ENCODE peak calls at places on chromosomes 16 and 17, in nine cellular contexts. E is endothelial cell of umbilical vein, A is uterus, V is Peyer's patch, I is HCT116, J is stomach, Z is tibial nerve, Y is IMR-90, B is testis. K is an unnamed sample.
A peak's percentile ranks its signal among the peaks of the same experiment; 100 is the strongest.

GRCh38 chr16:10896165-10896564 is 19.2 kb downstream of the CIITA start:
- DNase-seq in J (no peak), E (no peak), B (no peak), I (no peak), Y (no peak), A (no peak), Z (no peak), V (no peak), K (no peak)

GRCh38 chr16:12229759-12230594 is 253.4 kb downstream of the SNX29 start:
- DNase-seq in Z (no peak), V (no peak), J (no peak), A (no peak), E (no peak), Y (peak; percentile 71), I (no peak), B (no peak), K (no peak)

GRCh38 chr16:49528564-49529150 is 155.1 kb downstream of the C16orf78 start:
- DNase-seq in E (no peak), J (no peak), Z (no peak), Y (no peak), B (no peak), A (no peak), V (no peak), I (no peak), K (no peak)

GRCh38 chr17:79844869-79845600 is 5.8 kb upstream of the CBX4 start:
- DNase-seq in Z (no peak), I (no peak), J (peak; percentile 60), E (no peak), B (no peak), Y (no peak), V (peak; percentile 71), A (peak; percentile 48), K (peak; percentile 68)

GRCh38 chr16:50425044-50425443 is 56.3 kb upstream of the BRD7 start:
- DNase-seq in E (no peak), Y (no peak), V (no peak), J (no peak), A (no peak), I (no peak), Z (no peak), B (no peak), K (no peak)

GRCh38 chr17:64466019-64466735 is 17.3 kb downstream of the MILR1 start:
- DNase-seq in I (no peak), A (no peak), J (no peak), V (no peak), E (no peak), Z (no peak), Y (no peak), B (no peak), K (no peak)

GRCh38 chr17:50218771-50219315 is 17.4 kb upstream of the COL1A1 start:
- DNase-seq in I (peak; percentile 49), A (no peak), Z (no peak), J (no peak), Y (peak; percentile 96), V (peak; percentile 27), E (no peak), B (no peak), K (no peak)

GRCh38 chr17:31216053-31216751 is 80.8 kb downstream of the OMG start:
- DNase-seq in E (peak; percentile 68), V (no peak), Y (peak; percentile 92), Z (no peak), B (no peak), I (peak; percentile 19), A (no peak), J (no peak), K (no peak)

GRCh38 chr16:1575578-1575977 is 36.3 kb downstream of the IFT140 start:
- DNase-seq in A (no peak), J (no peak), B (no peak), E (no peak), Y (no peak), V (no peak), I (no peak), Z (no peak), K (no peak)

GRCh38 chr17:64024215-64024654 is 3.8 kb upstream of the ICAM2 start:
- DNase-seq in B (peak; percentile 9), J (no peak), A (no peak), V (peak; percentile 45), E (peak; percentile 87), Y (no peak), I (no peak), Z (no peak), K (no peak)

GRCh38 chr16:67530013-67530939 is 1.6 kb downstream of the RIPOR1 start:
- DNase-seq in I (no peak), A (peak; percentile 81), Z (peak; percentile 44), J (peak; percentile 65), V (peak; percentile 87), B (peak; percentile 87), Y (peak; percentile 76), E (peak; percentile 48), K (peak; percentile 76)
- TF ChIP-seq POLR2A in I (no peak), A (peak; percentile 63), Z (peak; percentile 81), J (no peak), V (peak; percentile 27), B (peak; percentile 22), Y (peak; percentile 83), E (peak; percentile 44), K (peak; percentile 56)

DNA sequence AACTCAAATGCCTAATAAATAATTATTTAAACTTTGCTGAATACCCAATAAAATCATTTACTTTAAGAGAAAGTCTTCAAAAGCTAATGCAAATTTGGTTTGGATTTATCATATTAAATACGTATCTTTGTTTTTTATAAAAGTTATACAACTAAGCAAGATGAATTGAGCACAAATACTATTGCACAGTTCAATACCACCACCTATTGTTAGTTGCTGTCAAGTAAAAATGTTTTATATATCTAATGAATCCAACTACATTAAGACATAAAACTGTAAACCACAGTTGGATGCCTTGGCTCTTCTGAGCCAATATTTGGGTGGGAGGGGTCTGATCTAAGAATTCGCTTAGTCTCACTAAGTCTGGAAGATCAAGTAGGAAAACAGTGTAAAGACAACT is 7.7 kb downstream of the FBXL20 start:
- DNase-seq in Z (no peak), E (peak; percentile 11), V (no peak), A (no peak), B (peak; percentile 2), J (no peak), I (no peak), Y (no peak), K (no peak)
- TF ChIP-seq CTCF in Z (no peak), E (no peak), V (peak; percentile 30), A (no peak), B (no peak), J (no peak), I (no peak), Y (no peak), K (no peak)

DNA sequence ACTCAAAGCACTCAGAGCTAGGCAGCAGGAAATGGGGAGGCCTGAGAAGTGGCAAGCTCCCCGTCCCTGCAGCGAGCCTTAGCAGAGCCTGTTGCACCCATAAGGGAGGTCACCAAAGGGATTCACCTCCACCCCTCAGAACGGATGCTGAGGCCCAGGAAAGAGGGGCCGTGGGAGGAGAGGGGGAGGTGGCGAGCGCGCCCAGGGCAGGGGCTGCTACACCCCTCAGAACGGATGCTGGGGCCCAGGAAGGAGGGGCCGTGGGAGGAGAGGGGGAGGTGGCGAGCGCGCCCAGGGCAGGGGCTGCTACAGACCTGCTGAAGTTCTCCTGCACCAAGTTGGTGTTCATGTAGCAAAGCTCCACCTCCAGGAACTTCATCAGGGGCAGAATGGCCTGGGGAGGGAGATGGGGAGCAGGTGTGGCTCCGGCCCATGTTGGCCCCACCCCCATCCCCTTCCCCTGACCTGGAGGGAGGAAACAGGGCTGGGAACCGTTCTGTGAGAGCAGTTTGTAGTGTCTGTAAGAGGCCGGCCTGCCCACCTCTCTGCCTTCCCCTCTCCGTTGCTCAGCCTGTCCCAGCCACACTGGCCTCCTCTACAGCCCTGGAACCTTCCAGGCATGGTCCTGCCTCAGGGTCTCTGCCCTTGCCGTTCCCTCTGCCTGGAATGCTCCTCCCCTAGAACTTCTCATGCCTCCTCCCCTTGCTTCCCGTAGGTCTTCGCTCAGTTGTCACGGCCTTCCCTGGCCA is 11.4 kb downstream of the UNC13D start:
- DNase-seq in B (no peak), I (no peak), E (no peak), Y (no peak), J (no peak), Z (no peak), A (no peak), V (no peak), K (no peak)
- TF ChIP-seq POLR2A in B (no peak), I (no peak), E (no peak), Y (no peak), J (no peak), Z (no peak), A (no peak), V (no peak), K (no peak)

GRCh38 chr16:78925071-78925714 is 675.3 kb downstream of the MAF start:
- DNase-seq in B (peak; percentile 43), V (peak; percentile 80), I (peak; percentile 31), A (no peak), Y (no peak), Z (peak; percentile 37), E (no peak), J (peak; percentile 51), K (peak; percentile 41)
- TF ChIP-seq CTCF in B (peak; percentile 50), V (peak; percentile 68), I (peak; percentile 73), A (no peak), Y (no peak), Z (peak; percentile 33), E (no peak), J (peak; percentile 36), K (peak; percentile 39)

GRCh38 chr17:39667262-39668140 is 752 bp upstream of the PNMT start:
- DNase-seq in Z (no peak), E (no peak), B (peak; percentile 33), A (no peak), Y (no peak), J (peak; percentile 57), V (peak; percentile 70), I (no peak), K (peak; percentile 49)
- TF ChIP-seq POLR2A in Z (no peak), E (no peak), B (no peak), A (no peak), Y (no peak), J (no peak), V (no peak), I (no peak), K (no peak)

DNA sequence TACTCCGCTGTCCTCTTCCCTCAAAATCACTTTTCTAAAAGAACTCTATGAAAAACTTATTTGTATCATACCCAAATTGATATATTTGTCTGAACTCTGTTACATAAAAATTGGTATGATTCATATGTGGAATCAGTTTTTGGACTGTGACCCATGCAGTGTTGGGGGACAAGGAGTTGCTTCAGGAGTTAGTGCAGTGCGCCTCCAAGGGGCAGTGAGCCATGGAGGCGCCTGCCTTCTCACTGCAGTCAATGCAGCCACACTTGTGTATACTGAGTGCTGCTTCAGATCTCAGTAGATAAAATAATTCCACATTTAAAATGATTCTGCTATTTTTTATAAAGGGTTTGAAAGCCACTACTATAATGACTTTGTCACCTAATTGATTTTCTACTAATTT is 32.5 kb downstream of the DGKE start:
- DNase-seq in E (peak; percentile 36), V (no peak), A (no peak), Z (no peak), Y (no peak), B (no peak), I (no peak), J (no peak), K (no peak)
- TF ChIP-seq CTCF in E (no peak), V (no peak), A (no peak), Z (no peak), Y (no peak), B (no peak), I (peak; percentile 47), J (no peak), K (no peak)

K was measured in transverse colon.